ENCODE peak calls at places on chromosome 17, in five cellular contexts. R is CD8-positive, alpha-beta T cell; V is BJ; A is HepG2; K is mammary epithelial cell. T is an unnamed sample. For H3K27me3, the result is how much of the 10 kb centered on the place peaks cover.

GRCh38 chr17:80529904-80530292 is 14.7 kb upstream of the RPTOR start:
- DNase-seq in R (no peak), V (no peak), A (no peak), K (no peak), T (no peak)

GRCh38 chr17:65243838-65244237 is 106.7 kb downstream of the RGS9 start:
- DNase-seq in R (no peak), V (no peak), A (no peak), K (peak), T (no peak)

GRCh38 chr17:56717471-56717870 is 116.2 kb downstream of the C17orf67 start:
- DNase-seq in R (no peak), V (no peak), A (no peak), K (peak), T (no peak)

GRCh38 chr17:72126575-72127486 is 6.0 kb downstream of the SOX9 start:
- DNase-seq in R (no peak), V (peak), A (peak), K (peak), T (no peak)

GRCh38 chr17:68326681-68327080 is 35.4 kb downstream of the ARSG start:
- DNase-seq in R (no peak), V (no peak), A (no peak), K (peak), T (no peak)

GRCh38 chr17:45092932-45093430 is 31.9 kb downstream of the NMT1 start:
- DNase-seq in R (no peak), V (peak), A (peak), K (peak), T (no peak)

GRCh38 chr17:17425591-17425990 is 51.2 kb upstream of the MED9 start:
- DNase-seq in R (no peak), V (no peak), A (no peak), K (no peak), T (no peak)

GRCh38 chr17:50066995-50067394 is 11.1 kb downstream of the ITGA3 start:
- DNase-seq in R (no peak), V (no peak), A (no peak), K (no peak), T (no peak)

GRCh38 chr17:37429442-37429841 is 22.8 kb downstream of the TADA2A start:
- DNase-seq in R (no peak), V (no peak), A (no peak), K (peak), T (no peak)

GRCh38 chr17:37425268-37425667 is 18.6 kb downstream of the TADA2A start:
- DNase-seq in R (no peak), V (no peak), A (no peak), K (no peak), T (no peak)

GRCh38 chr17:37432671-37433070 is 26.0 kb downstream of the TADA2A start:
- DNase-seq in R (no peak), V (no peak), A (no peak), K (no peak), T (no peak)

GRCh38 chr17:37429039-37429438 is 22.4 kb downstream of the TADA2A start:
- DNase-seq in R (no peak), V (no peak), A (no peak), K (no peak), T (no peak)

DNA sequence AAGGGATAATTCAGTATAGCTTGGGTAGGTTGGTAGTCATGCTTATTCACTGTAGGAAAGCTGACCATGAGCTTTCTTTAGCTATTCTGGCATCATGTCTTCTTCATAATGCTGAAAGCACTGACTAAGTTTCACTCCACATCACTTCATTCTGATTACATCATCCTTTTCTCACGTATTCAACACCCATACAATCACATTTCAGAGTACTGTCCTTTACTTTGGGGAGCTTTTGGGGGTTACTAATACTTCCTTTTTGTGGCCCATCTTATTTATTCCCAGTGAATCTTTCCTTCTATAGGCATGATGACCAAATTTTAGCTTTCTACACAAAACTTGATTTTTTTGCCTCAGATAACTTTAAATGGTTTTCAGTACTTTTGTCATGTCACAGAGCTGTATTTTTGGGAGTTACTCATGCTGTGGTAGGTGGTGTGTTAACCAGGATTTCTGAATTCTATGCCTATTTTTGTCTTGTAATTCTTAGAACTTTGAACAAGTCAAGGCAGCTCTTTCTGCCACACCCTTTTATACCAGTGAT is 23.4 kb downstream of the TADA2A start:
- DNase-seq in R (no peak), V (no peak), A (no peak), K (peak), T (no peak)
- H3K4me3 ChIP-seq in R (no peak), V (no peak), A (no peak), K (no peak), T (no peak)

DNA sequence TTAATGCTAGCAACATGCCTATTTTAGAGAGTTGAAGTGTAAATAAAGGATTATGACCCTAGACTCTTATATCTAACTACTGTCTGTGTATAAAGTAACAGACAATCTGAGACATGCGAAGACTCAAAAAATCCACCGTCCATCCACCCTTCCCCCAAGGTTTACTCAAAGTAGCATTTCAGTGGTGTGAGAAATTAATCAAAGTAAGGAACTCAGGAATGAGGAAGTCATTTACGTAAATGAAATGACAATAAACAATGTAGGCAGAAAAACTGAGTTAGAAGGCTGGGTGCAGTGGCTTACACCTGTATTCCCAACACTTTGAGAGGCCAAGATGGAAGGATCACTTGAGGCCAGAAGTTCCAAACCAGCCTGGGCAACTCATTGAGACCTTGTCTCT is 19.8 kb upstream of the NTN1 start:
- DNase-seq in R (no peak), V (no peak), A (no peak), K (no peak), T (no peak)
- H3K27me3 ChIP-seq in R (under half), V (under half), A (under half), K (under half), T (under half)

DNA sequence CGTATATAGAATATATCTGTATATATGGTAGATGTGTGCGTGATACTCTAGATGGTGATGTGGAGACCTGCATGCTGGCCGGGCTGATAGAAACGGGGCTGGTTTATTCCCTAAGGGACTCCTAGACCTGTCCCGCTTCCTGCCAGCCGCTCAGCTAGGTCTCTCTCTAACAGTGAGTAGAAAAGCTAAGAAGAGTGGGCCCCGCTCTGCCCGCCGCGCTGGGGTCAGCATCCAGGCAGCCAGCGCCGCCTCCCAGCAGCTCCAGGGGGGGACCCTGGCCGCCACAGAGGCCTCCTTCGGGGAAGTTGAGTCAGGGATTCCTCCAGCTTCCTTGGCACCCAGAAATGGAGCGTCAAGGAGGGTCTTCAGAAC is 9.4 kb downstream of the CYGB start:
- DNase-seq in R (no peak), V (no peak), A (no peak), K (no peak), T (no peak)
- H3K4me3 ChIP-seq in R (peak), V (no peak), A (no peak), K (no peak), T (no peak)

GRCh38 chr17:58312021-58312630 is 16.5 kb downstream of the TSPOAP1 start:
- DNase-seq in R (no peak), V (no peak), A (no peak), K (no peak), T (no peak)
- H3K27me3 ChIP-seq in R (under half), V (under half), A (under half), K (under half), T (under half)

DNA sequence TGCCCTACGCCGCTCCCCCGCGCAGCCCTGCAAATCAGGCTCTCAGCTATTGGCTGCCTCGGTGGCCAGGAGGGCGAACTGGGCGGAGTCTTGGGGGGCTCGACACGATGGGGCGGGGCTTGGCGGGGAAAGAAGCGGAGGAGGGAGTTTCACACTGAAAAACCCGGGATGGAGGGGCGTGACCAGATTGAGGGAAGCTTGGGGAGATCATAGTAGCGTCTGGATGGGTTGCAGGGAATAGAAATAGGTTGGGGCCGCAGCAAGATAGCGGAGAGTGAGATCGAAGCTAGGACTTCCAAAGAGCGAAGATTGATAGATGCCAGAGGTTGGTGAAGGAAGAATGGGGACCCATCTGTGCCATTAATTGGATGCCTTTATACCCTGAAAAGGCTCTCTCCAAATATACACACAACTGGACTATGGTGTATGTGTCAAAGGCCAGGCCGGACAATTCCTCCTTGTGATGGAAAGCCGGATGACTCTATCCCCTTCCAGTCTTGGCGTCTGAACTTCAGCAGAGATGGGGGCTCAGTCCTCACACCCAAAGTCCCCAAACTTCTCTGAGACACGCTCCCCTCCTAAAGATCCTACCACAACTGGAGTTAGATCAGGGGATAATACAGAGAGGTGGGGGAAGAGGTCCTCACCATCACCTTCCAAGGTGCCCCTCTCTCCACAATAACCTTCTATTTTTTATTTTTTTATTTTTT is 384 bp upstream of the STAC2 start:
- DNase-seq in R (peak), V (no peak), A (no peak), K (no peak), T (peak)
- H3K4me3 ChIP-seq in R (peak), V (peak), A (peak), K (peak), T (peak)

DNA sequence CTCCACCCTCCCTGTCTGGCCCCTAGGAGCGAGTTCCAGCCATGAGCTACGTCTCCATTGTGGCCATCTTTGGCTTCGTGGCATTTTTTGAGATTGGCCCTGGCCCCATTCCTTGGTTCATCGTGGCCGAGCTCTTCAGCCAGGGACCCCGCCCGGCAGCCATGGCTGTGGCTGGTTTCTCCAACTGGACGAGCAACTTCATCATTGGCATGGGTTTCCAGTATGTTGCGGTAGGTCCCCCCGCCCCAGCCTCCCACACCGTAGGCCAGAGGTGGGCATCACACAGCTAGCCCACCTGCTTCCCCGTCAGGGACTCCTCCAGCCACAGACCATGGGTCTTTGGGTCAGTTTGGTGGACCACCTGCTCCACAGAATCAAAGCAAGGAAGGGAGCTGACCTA is 4.2 kb downstream of the SLC2A4 start:
- DNase-seq in R (no peak), V (no peak), A (no peak), K (no peak), T (no peak)
- H3K27me3 ChIP-seq in R (under half), V (under half), A (under half), K (under half), T (under half)

DNA sequence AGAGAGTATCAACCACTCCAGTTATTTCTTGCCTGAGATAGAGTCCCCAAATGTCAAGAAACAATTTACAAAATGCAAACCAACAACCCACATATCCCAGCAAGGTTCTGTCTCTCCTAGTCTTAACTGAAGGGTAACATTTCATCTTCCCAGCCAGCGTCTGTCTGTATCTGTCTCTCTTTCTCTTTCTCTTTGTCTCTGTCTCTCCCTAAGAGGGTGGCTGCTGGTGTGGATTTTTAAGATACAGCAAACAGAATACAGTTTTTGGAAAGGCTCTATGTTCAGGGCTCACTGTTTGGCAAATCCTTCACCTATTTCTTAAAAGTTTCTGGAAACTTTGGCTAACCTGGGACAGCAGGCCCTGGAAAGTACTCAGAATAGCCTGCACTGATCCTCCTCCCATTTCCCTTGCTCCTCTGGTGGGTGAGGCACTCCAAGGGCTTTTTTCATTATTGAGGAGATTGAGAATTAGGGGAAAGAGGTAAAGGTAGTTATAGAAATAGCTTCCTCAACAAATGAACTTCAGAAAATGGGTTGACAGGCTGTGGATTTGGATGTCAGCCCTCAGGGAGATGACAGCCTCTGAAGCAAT is 6.2 kb downstream of the HOXB4 start:
- DNase-seq in R (no peak), V (no peak), A (no peak), K (peak), T (no peak)
- H3K4me3 ChIP-seq in R (no peak), V (no peak), A (no peak), K (no peak), T (no peak)

DNA sequence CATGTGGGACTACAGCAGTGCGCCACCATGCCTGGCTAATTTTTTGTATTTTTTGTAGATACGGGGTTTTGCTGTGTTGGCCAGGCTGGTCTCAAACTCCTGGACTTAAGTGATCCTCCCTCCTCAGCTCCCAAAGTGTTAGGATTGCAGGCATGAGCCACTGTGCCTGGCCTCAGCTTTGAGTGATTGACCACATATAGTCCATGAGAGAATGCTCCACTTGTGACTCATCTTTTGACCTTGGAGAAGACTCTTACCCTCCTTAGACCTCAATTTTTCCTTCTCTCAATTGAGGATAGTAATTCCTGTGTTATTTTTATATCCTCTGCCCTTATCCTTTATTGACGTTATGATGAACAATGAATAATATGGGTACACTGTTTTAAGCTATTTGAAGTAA is 30.9 kb upstream of the DUSP14 start:
- DNase-seq in R (no peak), V (no peak), A (no peak), K (peak), T (no peak)
- H3K27me3 ChIP-seq in R (under half), V (under half), A (under half), K (under half), T (under half)

T was measured in Caco-2.